ENCODE peak calls at places on chromosomes 3 and 15, in seven cellular contexts. H is choroid plexus epithelial cell, V is cardiac fibroblast, N is lung, W is omental fat pad, K is right atrium auricular region, Q is glutamatergic neuron. E is an unnamed sample.

GRCh38 chr15:29067949-29068348 is 182.2 kb downstream of the APBA2 start:
- DNase-seq in H (no peak), V (peak; percentile 42), N (no peak), W (no peak), K (no peak), Q (peak; percentile 56), E (no peak)

GRCh38 chr3:140586311-140586710 is 91.6 kb upstream of the TRIM42 start:
- DNase-seq in H (no peak), V (no peak), N (no peak), W (no peak), K (no peak), Q (no peak), E (no peak)

GRCh38 chr3:101571028-101571895 is 2.7 kb upstream of the PCNP start:
- DNase-seq in H (no peak), V (no peak), N (no peak), W (no peak), K (no peak), Q (no peak), E (no peak)

GRCh38 chr3:133733226-133733625 is 13.0 kb upstream of the TF start:
- DNase-seq in H (no peak), V (no peak), N (no peak), W (no peak), K (no peak), Q (no peak), E (no peak)

GRCh38 chr3:16181361-16181760 is 6.9 kb downstream of the GALNT15 start:
- DNase-seq in H (no peak), V (peak; percentile 53), N (peak; percentile 62), W (peak; percentile 73), K (peak; percentile 93), Q (no peak), E (peak; percentile 44)

GRCh38 chr3:113174806-113175490 is 36.4 kb upstream of the BOC start:
- DNase-seq in H (peak; percentile 16), V (peak; percentile 21), N (no peak), W (no peak), K (no peak), Q (no peak), E (no peak)

GRCh38 chr3:53162672-53163458 is 1.9 kb downstream of the PRKCD start:
- DNase-seq in H (no peak), V (peak; percentile 18), N (no peak), W (no peak), K (no peak), Q (no peak), E (no peak)

GRCh38 chr3:171883893-171884279 is 40.7 kb downstream of the TMEM212 start:
- DNase-seq in H (no peak), V (no peak), N (no peak), W (no peak), K (no peak), Q (no peak), E (no peak)

GRCh38 chr3:30245805-30246622 is 360.4 kb upstream of the TGFBR2 start:
- DNase-seq in H (no peak), V (no peak), N (no peak), W (no peak), K (no peak), Q (no peak), E (no peak)

GRCh38 chr15:64894395-64895056 is 17.2 kb upstream of the ANKDD1A start:
- DNase-seq in H (no peak), V (no peak), N (no peak), W (no peak), K (no peak), Q (no peak), E (no peak)

GRCh38 chr3:134044459-134044858 is 14.7 kb upstream of the SLCO2A1 start:
- DNase-seq in H (no peak), V (no peak), N (no peak), W (no peak), K (no peak), Q (no peak), E (no peak)

GRCh38 chr15:90291679-90292356 is 26.3 kb downstream of the NGRN start:
- DNase-seq in H (peak; percentile 31), V (no peak), N (peak; percentile 41), W (no peak), K (peak; percentile 28), Q (no peak), E (no peak)

DNA sequence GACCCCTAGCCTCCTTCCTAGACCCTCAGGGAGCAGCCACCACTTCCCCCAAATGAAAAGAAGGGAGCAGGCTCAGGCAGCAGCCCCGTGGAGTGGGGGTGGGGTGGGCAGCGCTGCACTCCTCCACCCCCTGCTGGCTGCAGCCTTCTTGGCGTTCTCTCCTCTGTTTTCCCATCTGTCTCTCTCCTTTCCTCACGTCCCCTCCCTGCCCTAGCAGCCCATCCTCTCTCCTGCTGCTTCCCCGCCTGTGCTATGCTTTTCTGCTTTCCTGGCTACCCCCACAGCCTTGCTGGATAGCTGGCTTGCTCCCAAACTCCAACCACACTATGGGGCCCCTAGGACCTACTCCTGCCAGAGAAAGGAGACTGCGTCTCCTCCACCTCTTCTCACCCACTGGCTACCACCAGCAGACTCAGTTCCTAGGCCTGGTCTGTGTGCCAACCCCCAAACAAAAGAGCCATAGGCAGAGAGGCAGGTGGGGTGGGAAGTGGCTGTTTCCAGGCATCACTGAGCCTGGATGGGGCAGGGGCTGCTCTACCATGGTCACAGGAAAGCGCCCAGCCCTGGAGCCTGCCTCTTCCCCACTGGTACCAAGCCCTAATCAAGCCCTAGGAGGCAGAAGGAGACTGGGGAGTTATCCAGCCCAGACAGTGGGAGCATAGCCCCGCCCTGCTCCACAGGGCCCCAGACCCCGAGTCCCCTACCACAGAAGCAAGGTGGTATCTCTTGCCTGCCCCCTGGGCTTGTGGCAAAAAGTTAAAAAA is 3.4 kb upstream of the DISP2 start:
- DNase-seq in H (peak; percentile 72), V (peak; percentile 85), N (no peak), W (no peak), K (no peak), Q (peak; percentile 81), E (no peak)
- TF ChIP-seq CTCF in H (peak; percentile 71), V (peak; percentile 77), N (no peak), W (no peak), K (no peak), Q (peak; percentile 49), E (peak; percentile 62)

DNA sequence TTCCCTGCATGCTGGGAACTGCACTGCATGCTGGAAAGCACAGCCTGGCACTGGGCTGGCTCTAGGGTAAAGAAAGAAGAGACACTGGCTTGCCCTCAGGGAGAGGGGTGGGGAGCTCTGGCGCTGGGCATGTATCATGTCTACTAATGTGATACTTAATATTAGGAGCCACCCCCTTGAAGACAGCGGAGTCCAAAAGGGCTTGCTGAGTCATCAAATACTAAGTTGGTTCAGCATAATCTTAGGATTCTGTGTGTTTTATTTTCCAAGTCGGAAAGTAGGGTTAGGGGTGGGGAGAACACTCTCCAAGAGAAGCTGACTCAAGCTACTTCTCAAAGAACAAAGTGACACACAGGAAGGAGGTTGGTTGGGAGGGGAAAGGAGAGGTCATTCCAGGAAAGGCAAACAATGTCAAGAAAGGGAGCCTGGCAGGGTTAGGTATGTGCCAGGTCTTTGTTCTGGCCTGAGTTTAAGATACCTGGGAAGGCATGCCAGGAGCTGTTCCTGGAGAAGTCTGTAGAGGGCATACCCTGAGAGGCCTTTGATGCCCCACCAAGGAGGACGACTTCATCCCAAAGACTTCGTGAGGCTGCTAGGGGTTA is 237.8 kb upstream of the NR2E3 start:
- DNase-seq in H (peak; percentile 43), V (peak; percentile 33), N (peak; percentile 68), W (no peak), K (no peak), Q (no peak), E (no peak)
- TF ChIP-seq CTCF in H (peak; percentile 35), V (peak; percentile 22), N (no peak), W (no peak), K (no peak), Q (no peak), E (no peak)

DNA sequence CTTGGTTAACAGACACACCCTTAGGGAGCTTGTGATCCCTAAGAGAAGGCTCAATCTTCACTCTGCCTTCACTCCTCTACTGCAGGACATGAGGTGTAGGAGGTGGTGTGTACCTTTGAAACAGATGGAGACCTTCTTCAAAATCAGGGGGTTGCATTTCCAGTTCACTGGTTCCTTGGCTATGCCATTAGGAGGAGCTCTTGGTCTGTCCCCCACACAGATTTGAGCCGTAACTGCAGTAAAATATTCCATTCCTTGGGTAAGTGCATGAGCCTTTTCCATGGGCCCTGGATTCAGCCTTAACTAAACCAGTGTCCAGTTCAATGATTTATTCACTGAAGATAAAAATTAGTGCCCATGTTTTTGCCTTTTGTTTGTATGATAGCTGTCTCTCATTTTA is 144.6 kb downstream of the MCTP2 start:
- DNase-seq in H (no peak), V (no peak), N (no peak), W (no peak), K (no peak), Q (no peak), E (no peak)
- TF ChIP-seq CTCF in H (no peak), V (no peak), N (no peak), W (no peak), K (no peak), Q (no peak), E (no peak)

DNA sequence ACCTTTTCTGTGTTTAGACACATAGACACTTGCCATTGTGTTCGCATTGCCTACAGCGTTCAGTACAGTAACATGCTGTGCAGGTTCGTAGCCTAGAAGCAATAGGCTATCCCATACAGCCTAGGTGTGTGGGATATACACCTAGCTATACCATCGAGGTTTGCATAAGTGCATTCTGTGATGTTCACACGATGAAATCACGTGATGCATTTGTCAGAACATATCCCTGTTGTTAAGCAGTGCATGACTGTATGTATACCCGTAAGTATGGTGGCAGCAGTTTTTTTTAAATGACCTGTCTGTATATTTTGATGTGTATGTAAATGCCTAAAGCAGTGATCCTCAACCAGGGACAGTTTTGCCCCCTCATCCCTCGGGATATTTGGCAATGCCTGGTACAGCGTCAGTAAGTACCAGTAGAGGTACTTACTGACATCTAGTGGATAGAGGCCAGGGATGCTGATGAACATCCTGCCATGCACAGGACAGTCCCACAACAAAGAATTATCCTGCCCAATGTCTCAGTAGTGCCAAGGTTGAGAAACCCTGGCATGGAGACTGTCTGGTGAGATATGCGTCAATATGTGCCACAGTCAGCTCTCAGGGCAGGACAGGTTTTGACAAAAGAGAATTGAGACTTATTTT is 129.1 kb downstream of the HCN4 start:
- DNase-seq in H (peak; percentile 29), V (peak; percentile 21), N (no peak), W (no peak), K (no peak), Q (peak; percentile 16), E (no peak)
- TF ChIP-seq CTCF in H (peak; percentile 52), V (peak; percentile 35), N (no peak), W (no peak), K (no peak), Q (no peak), E (peak; percentile 29)

GRCh38 chr3:170711786-170712185 is 125.9 kb upstream of the SLC7A14 start:
- DNase-seq in H (peak; percentile 51), V (no peak), N (no peak), W (no peak), K (no peak), Q (no peak), E (no peak)
- TF ChIP-seq CTCF in H (no peak), V (no peak), N (no peak), W (no peak), K (no peak), Q (no peak), E (no peak)

DNA sequence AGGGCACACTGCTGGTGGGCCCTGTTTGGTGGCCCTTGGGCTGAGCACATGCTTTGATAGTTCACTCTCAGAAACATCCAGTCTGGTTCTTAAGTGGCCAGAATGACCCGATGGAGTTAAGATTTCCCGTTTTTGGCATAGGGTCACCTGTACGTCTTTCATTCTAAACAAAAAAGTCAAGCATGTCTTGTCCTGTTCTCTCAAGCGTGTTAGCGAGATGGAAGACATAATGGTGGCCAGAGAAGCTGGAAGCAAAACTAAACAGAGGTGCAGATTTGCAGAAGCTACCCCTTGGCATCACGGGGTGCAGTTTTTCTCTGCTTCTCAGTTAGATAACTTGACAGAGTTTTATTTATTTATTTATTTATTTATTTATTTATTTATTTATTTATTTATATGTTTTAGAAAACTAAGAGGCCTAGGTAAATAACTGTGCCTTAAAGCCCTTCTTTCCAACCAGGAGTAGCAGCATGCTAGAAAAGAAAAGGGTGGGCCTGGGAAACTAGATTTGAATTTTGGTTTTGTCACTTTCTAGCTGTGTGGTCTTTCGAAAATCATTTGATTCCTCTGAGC is 63.0 kb downstream of the ST6GAL1 start:
- DNase-seq in H (no peak), V (no peak), N (no peak), W (no peak), K (no peak), Q (no peak), E (no peak)
- TF ChIP-seq CTCF in H (no peak), V (no peak), N (no peak), W (no peak), K (no peak), Q (no peak), E (no peak)